ENCODE peak calls at places on chromosomes 5 and 9, in four cellular contexts. E is HCT116, N is transverse colon, L is lung. Z is an unnamed sample. For H3K27me3 and H3K4me1, the result is how much of the 10 kb centered on the place peaks cover.

GRCh38 chr5:147767048-147767447 is 15.5 kb downstream of the JAKMIP2 start:
- DNase-seq in E (no peak), N (no peak), L (no peak), Z (no peak)

GRCh38 chr5:32076699-32077695 is 97.1 kb downstream of the GOLPH3 start:
- DNase-seq in E (peak), N (peak), L (no peak), Z (no peak)

GRCh38 chr9:127541865-127542264 is 70.2 kb upstream of the STXBP1 start:
- DNase-seq in E (no peak), N (no peak), L (no peak), Z (no peak)

GRCh38 chr9:76962732-76963131 is 56.7 kb upstream of the FOXB2 start:
- DNase-seq in E (no peak), N (no peak), L (no peak), Z (no peak)

GRCh38 chr5:139684881-139685749 is 37.0 kb downstream of the CXXC5 start:
- DNase-seq in E (no peak), N (no peak), L (no peak), Z (no peak)

GRCh38 chr9:130539473-130540223 is 39.7 kb upstream of the FUBP3 start:
- DNase-seq in E (peak), N (peak), L (no peak), Z (no peak)

GRCh38 chr5:75933489-75933888 is 149.7 kb upstream of the SV2C start:
- DNase-seq in E (no peak), N (peak), L (no peak), Z (no peak)

GRCh38 chr5:14849516-14850294 is 21.9 kb downstream of the ANKH start:
- DNase-seq in E (no peak), N (no peak), L (no peak), Z (no peak)

GRCh38 chr5:119397518-119398380 is 41.9 kb downstream of the TNFAIP8 start:
- DNase-seq in E (no peak), N (no peak), L (no peak), Z (no peak)

GRCh38 chr9:21744320-21744719 is 58.1 kb upstream of the MTAP start:
- DNase-seq in E (no peak), N (no peak), L (no peak), Z (no peak)

GRCh38 chr5:25614466-25614865 is 969.7 kb upstream of the CDH10 start:
- DNase-seq in E (no peak), N (no peak), L (no peak), Z (no peak)

GRCh38 chr5:168409601-168410458 is 76.4 kb upstream of the RARS1 start:
- DNase-seq in E (peak), N (no peak), L (no peak), Z (no peak)

GRCh38 chr5:165333623-165334022 is 1828.2 kb downstream of the MAT2B start:
- DNase-seq in E (no peak), N (no peak), L (no peak), Z (no peak)

GRCh38 chr9:5817776-5818336 is 15.1 kb downstream of the ERMP1 start:
- DNase-seq in E (peak), N (no peak), L (no peak), Z (no peak)

GRCh38 chr9:134391319-134392231 is 65.3 kb downstream of the RXRA start:
- DNase-seq in E (no peak), N (peak), L (no peak), Z (no peak)

GRCh38 chr9:89617978-89618377 is 13.2 kb downstream of the GADD45G start:
- DNase-seq in E (no peak), N (no peak), L (peak), Z (no peak)

GRCh38 chr9:136682710-136683109 is 4.5 kb downstream of the AGPAT2 start:
- DNase-seq in E (no peak), N (no peak), L (no peak), Z (no peak)

GRCh38 chr9:7147136-7148090 is 389.6 kb downstream of the KDM4C start:
- DNase-seq in E (no peak), N (peak), L (no peak), Z (peak)

GRCh38 chr9:97900738-97901565 is 21.3 kb downstream of the TRMO start:
- DNase-seq in E (peak), N (no peak), L (no peak), Z (no peak)

GRCh38 chr5:100802188-100802587 is 100.9 kb downstream of the ST8SIA4 start:
- DNase-seq in E (no peak), N (no peak), L (no peak), Z (no peak)

GRCh38 chr9:101465330-101465915 is 29.8 kb upstream of the ALDOB start:
- DNase-seq in E (peak), N (peak), L (peak), Z (no peak)

GRCh38 chr5:53429706-53430105 is 50.7 kb upstream of the FST start:
- DNase-seq in E (no peak), N (no peak), L (no peak), Z (no peak)

GRCh38 chr5:138438724-138439536 is at the start of gene REEP2:
- DNase-seq in E (no peak), N (peak), L (no peak), Z (peak)

GRCh38 chr9:111621895-111622480 is 9.1 kb upstream of the DNAJC25 start:
- DNase-seq in E (peak), N (peak), L (no peak), Z (no peak)

GRCh38 chr9:1869843-1870242 is 145.3 kb upstream of the SMARCA2 start:
- DNase-seq in E (peak), N (no peak), L (peak), Z (no peak)

GRCh38 chr5:34709861-34710673 is 53.9 kb downstream of the RAI14 start:
- DNase-seq in E (no peak), N (no peak), L (no peak), Z (no peak)

GRCh38 chr5:133847886-133848285 is 120.5 kb downstream of the C5orf15 start:
- DNase-seq in E (no peak), N (no peak), L (no peak), Z (no peak)

DNA sequence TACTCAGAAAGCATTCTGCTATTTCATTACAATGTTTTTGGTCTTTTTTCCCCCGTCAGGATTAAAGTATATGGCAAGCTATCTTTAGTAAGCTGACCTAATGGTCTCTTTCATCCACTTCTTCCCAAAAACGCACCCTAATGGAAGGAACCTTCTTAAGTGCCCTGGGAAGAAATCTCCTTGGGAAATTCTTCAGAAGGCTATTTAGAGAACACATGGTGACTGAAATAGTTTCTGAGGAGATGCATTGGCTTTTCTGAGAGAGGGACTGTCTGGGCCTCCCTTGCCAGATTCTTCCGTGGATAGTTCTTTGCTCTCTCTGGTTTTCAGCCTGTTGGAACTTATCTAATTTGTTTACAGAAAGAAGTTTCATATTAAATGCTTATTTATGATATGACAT is 524.1 kb upstream of the MEF2C start:
- DNase-seq in E (no peak), N (no peak), L (no peak), Z (no peak)
- H3K27me3 ChIP-seq in E (under half), N (under half), L (under half), Z (under half)

GRCh38 chr5:81214848-81215247 is 18.3 kb upstream of the CKMT2 start:
- DNase-seq in E (no peak), N (no peak), L (no peak), Z (no peak)
- H3K4me1 ChIP-seq in E (under half), N (under half), L (under half), Z (under half)

GRCh38 chr9:81689343-81690175 is at the start of gene TLE1:
- DNase-seq in E (peak), N (peak), L (peak), Z (peak)
- H3K4me3 ChIP-seq in E (peak), N (peak), L (peak), Z (peak)

GRCh38 chr5:50965621-50966362 is 299.4 kb downstream of the PARP8 start:
- DNase-seq in E (no peak), N (no peak), L (no peak), Z (no peak)

GRCh38 chr5:50969207-50970145 is 303.0 kb downstream of the PARP8 start:
- DNase-seq in E (no peak), N (no peak), L (no peak), Z (no peak)

GRCh38 chr5:50967388-50968039 is 301.1 kb downstream of the PARP8 start:
- DNase-seq in E (no peak), N (no peak), L (no peak), Z (no peak)

GRCh38 chr5:50966986-50967385 is 300.5 kb downstream of the PARP8 start:
- DNase-seq in E (no peak), N (no peak), L (no peak), Z (no peak)

GRCh38 chr5:50968296-50969206 is 302.1 kb downstream of the PARP8 start:
- DNase-seq in E (no peak), N (no peak), L (no peak), Z (no peak)
- H3K27me3 ChIP-seq in E (under half), N (half or more), L (under half), Z (under half)

GRCh38 chr9:70134360-70134759 is 90.7 kb downstream of the MAMDC2 start:
- DNase-seq in E (no peak), N (no peak), L (no peak), Z (no peak)
- H3K4me1 ChIP-seq in E (under half), N (under half), L (under half), Z (under half)

GRCh38 chr9:128916745-128917144 is 4.0 kb upstream of the PHYHD1 start:
- DNase-seq in E (no peak), N (no peak), L (no peak), Z (no peak)
- H3K4me3 ChIP-seq in E (no peak), N (no peak), L (no peak), Z (peak)

GRCh38 chr9:132094314-132094791 is 14.7 kb upstream of the MED27 start:
- DNase-seq in E (no peak), N (no peak), L (no peak), Z (no peak)
- H3K27me3 ChIP-seq in E (under half), N (under half), L (under half), Z (under half)

Z was measured in ovary.